ENCODE peak calls at places on chromosomes 3 and 15, in nine cellular contexts. O, M, U, I, Z, D, E, Y and B are unnamed samples.
A peak's percentile ranks its signal among the peaks of the same experiment; 100 is the strongest.

GRCh38 chr15:77966540-77967290 is 110.8 kb downstream of the TBC1D2B start:
- DNase-seq in O (peak; percentile 69), M (peak; percentile 33), U (peak; percentile 64), I (no peak), Z (no peak), D (no peak), E (peak; percentile 65), Y (peak; percentile 47), B (peak; percentile 38)

GRCh38 chr3:20185364-20185732 is 658 bp downstream of the SGO1 start:
- DNase-seq in O (peak; percentile 31), M (peak; percentile 29), U (no peak), I (no peak), Z (no peak), D (no peak), E (peak; percentile 13), Y (peak; percentile 12), B (no peak)

GRCh38 chr15:97473615-97474014 is 486.9 kb upstream of the ARRDC4 start:
- DNase-seq in O (no peak), M (no peak), U (no peak), I (no peak), Z (no peak), D (no peak), E (no peak), Y (no peak), B (no peak)

GRCh38 chr15:81002004-81002253 is 1.2 kb downstream of the TLNRD1 start:
- DNase-seq in O (no peak), M (no peak), U (no peak), I (no peak), Z (no peak), D (no peak), E (no peak), Y (no peak), B (no peak)

GRCh38 chr3:42638339-42638842 is 15.1 kb upstream of the ZBTB47 start:
- DNase-seq in O (no peak), M (no peak), U (no peak), I (no peak), Z (no peak), D (no peak), E (no peak), Y (no peak), B (no peak)

GRCh38 chr3:178117641-178118040 is 418.6 kb upstream of the KCNMB2 start:
- DNase-seq in O (no peak), M (no peak), U (no peak), I (no peak), Z (no peak), D (no peak), E (no peak), Y (no peak), B (no peak)

GRCh38 chr3:159378391-159378790 is 576.5 kb downstream of the MFSD1 start:
- DNase-seq in O (no peak), M (no peak), U (no peak), I (peak; percentile 42), Z (no peak), D (no peak), E (no peak), Y (no peak), B (no peak)

GRCh38 chr3:134485075-134485536 is 679 bp downstream of the ANAPC13 start:
- DNase-seq in O (peak; percentile 50), M (no peak), U (no peak), I (no peak), Z (no peak), D (no peak), E (peak; percentile 40), Y (no peak), B (no peak)

GRCh38 chr3:110623571-110623970 is 448.0 kb upstream of the NECTIN3 start:
- DNase-seq in O (no peak), M (no peak), U (no peak), I (no peak), Z (no peak), D (no peak), E (no peak), Y (no peak), B (no peak)

GRCh38 chr15:62362608-62363007 is 197.5 kb upstream of the C2CD4B start:
- DNase-seq in O (no peak), M (no peak), U (no peak), I (no peak), Z (no peak), D (no peak), E (no peak), Y (no peak), B (no peak)

GRCh38 chr3:4755566-4755965 is 223.7 kb upstream of the BHLHE40 start:
- DNase-seq in O (no peak), M (no peak), U (no peak), I (no peak), Z (no peak), D (no peak), E (no peak), Y (no peak), B (no peak)

GRCh38 chr3:146189519-146190173 is 28.7 kb upstream of the PLOD2 start:
- DNase-seq in O (peak; percentile 48), M (peak; percentile 38), U (peak; percentile 3), I (peak; percentile 80), Z (no peak), D (no peak), E (no peak), Y (peak; percentile 29), B (peak; percentile 47)

GRCh38 chr3:14290631-14291385 is 111.6 kb upstream of the SLC6A6 start:
- DNase-seq in O (no peak), M (peak; percentile 28), U (no peak), I (peak; percentile 22), Z (no peak), D (no peak), E (no peak), Y (no peak), B (no peak)

GRCh38 chr15:64600794-64601193 is 140.4 kb downstream of the ZNF609 start:
- DNase-seq in O (no peak), M (no peak), U (no peak), I (no peak), Z (no peak), D (no peak), E (no peak), Y (no peak), B (no peak)

GRCh38 chr3:172102123-172102882 is 62.9 kb downstream of the FNDC3B start:
- DNase-seq in O (no peak), M (no peak), U (no peak), I (no peak), Z (peak; percentile 11), D (no peak), E (peak; percentile 33), Y (no peak), B (no peak)

GRCh38 chr3:32544894-32545293 is 25.8 kb downstream of the DYNC1LI1 start:
- DNase-seq in O (no peak), M (no peak), U (no peak), I (no peak), Z (no peak), D (no peak), E (no peak), Y (no peak), B (no peak)

GRCh38 chr3:120153294-120153693 is 59.0 kb upstream of the GSK3B start:
- DNase-seq in O (no peak), M (peak; percentile 59), U (no peak), I (no peak), Z (no peak), D (no peak), E (no peak), Y (no peak), B (no peak)

GRCh38 chr3:39149498-39150169 is 3.8 kb downstream of the CSRNP1 start:
- DNase-seq in O (no peak), M (no peak), U (no peak), I (no peak), Z (no peak), D (peak; percentile 57), E (no peak), Y (no peak), B (no peak)

GRCh38 chr3:20511863-20512262 is 325.9 kb upstream of the SGO1 start:
- DNase-seq in O (peak; percentile 23), M (no peak), U (no peak), I (peak; percentile 9), Z (no peak), D (no peak), E (no peak), Y (peak; percentile 4), B (no peak)

GRCh38 chr3:123027292-123028232 is at the start of gene SEMA5B:
- DNase-seq in O (peak; percentile 77), M (no peak), U (peak; percentile 75), I (peak; percentile 63), Z (no peak), D (peak; percentile 72), E (peak; percentile 24), Y (peak; percentile 67), B (no peak)

GRCh38 chr15:67998599-67999122 is 55.5 kb upstream of the PIAS1 start:
- DNase-seq in O (no peak), M (no peak), U (no peak), I (peak; percentile 26), Z (no peak), D (no peak), E (no peak), Y (no peak), B (no peak)

GRCh38 chr3:149204390-149204991 is 17.1 kb downstream of the CP start:
- DNase-seq in O (no peak), M (no peak), U (no peak), I (no peak), Z (no peak), D (no peak), E (no peak), Y (no peak), B (no peak)

GRCh38 chr15:83835384-83836010 is 181.6 kb downstream of the ADAMTSL3 start:
- DNase-seq in O (no peak), M (no peak), U (no peak), I (no peak), Z (no peak), D (no peak), E (no peak), Y (no peak), B (no peak)

GRCh38 chr3:194395201-194395600 is 3.9 kb downstream of the GP5 start:
- DNase-seq in O (peak; percentile 4), M (no peak), U (no peak), I (peak; percentile 96), Z (no peak), D (no peak), E (no peak), Y (no peak), B (no peak)

GRCh38 chr3:140736863-140737460 is 59.1 kb downstream of the TRIM42 start:
- DNase-seq in O (peak; percentile 26), M (peak; percentile 11), U (peak; percentile 18), I (peak; percentile 61), Z (no peak), D (no peak), E (peak; percentile 8), Y (peak; percentile 64), B (no peak)

GRCh38 chr3:6631376-6631775 is 229.5 kb upstream of the GRM7 start:
- DNase-seq in O (no peak), M (no peak), U (no peak), I (no peak), Z (no peak), D (no peak), E (no peak), Y (no peak), B (no peak)

GRCh38 chr15:100759116-100759515 is 120.5 kb upstream of the ALDH1A3 start:
- DNase-seq in O (no peak), M (peak; percentile 75), U (no peak), I (no peak), Z (no peak), D (no peak), E (no peak), Y (no peak), B (no peak)

GRCh38 chr3:174035317-174035886 is 637.9 kb downstream of the NLGN1 start:
- DNase-seq in O (no peak), M (no peak), U (no peak), I (peak; percentile 65), Z (no peak), D (no peak), E (no peak), Y (no peak), B (no peak)

GRCh38 chr3:37491343-37491742 is 317.0 kb upstream of the LRRFIP2 start:
- DNase-seq in O (no peak), M (peak; percentile 4), U (no peak), I (no peak), Z (no peak), D (no peak), E (no peak), Y (no peak), B (no peak)

GRCh38 chr3:157088133-157088488 is 71.8 kb downstream of the CCNL1 start:
- DNase-seq in O (no peak), M (no peak), U (no peak), I (no peak), Z (no peak), D (no peak), E (no peak), Y (peak; percentile 9), B (no peak)

GRCh38 chr15:85443593-85444328 is 63.4 kb downstream of the AKAP13 start:
- DNase-seq in O (no peak), M (peak; percentile 52), U (no peak), I (peak; percentile 58), Z (no peak), D (no peak), E (no peak), Y (peak; percentile 9), B (peak; percentile 47)